ENCODE peak calls at places on chromosomes 5 and 9, in six cellular contexts. One of them, this sample, is unnamed.

GRCh38 chr9:121551985-121552753 is 52.5 kb upstream of the GGTA1 start:
- DNase-seq in A549: no peak
- DNase-seq in HepG2: no peak
- DNase-seq in GM12878: no peak
- DNase-seq in K562: no peak
- DNase-seq in H1: no peak
- DNase-seq in this sample: no peak

GRCh38 chr9:34500623-34501267 is 22.0 kb downstream of the ENHO start:
- DNase-seq in K562: peak; percentile 60
- DNase-seq in HepG2: peak; percentile 18
- DNase-seq in A549: peak; percentile 43
- DNase-seq in H1: peak; percentile 91
- DNase-seq in GM12878: no peak
- DNase-seq in this sample: peak; percentile 79

GRCh38 chr5:52693279-52693678 is 94.4 kb upstream of the ITGA1 start:
- DNase-seq in A549: peak; percentile 42
- DNase-seq in H1: no peak
- DNase-seq in HepG2: peak; percentile 30
- DNase-seq in K562: peak; percentile 10
- DNase-seq in GM12878: no peak
- DNase-seq in this sample: peak; percentile 12

GRCh38 chr9:101923451-101923850 is 185.0 kb upstream of the GRIN3A start:
- DNase-seq in GM12878: no peak
- DNase-seq in HepG2: no peak
- DNase-seq in H1: no peak
- DNase-seq in A549: no peak
- DNase-seq in K562: no peak
- DNase-seq in this sample: no peak

GRCh38 chr5:135399838-135400542 is 959 bp upstream of the MACROH2A1 start:
- DNase-seq in HepG2: no peak
- DNase-seq in A549: no peak
- DNase-seq in H1: peak; percentile 74
- DNase-seq in GM12878: no peak
- DNase-seq in K562: no peak
- DNase-seq in this sample: peak; percentile 31

GRCh38 chr5:40960027-40960426 is 50.7 kb downstream of the C7 start:
- DNase-seq in H1: no peak
- DNase-seq in GM12878: no peak
- DNase-seq in K562: no peak
- DNase-seq in A549: no peak
- DNase-seq in HepG2: no peak
- DNase-seq in this sample: no peak

GRCh38 chr9:9352877-9353481 is 1259.8 kb downstream of the PTPRD start:
- DNase-seq in A549: no peak
- DNase-seq in K562: peak; percentile 1
- DNase-seq in GM12878: no peak
- DNase-seq in HepG2: no peak
- DNase-seq in H1: no peak
- DNase-seq in this sample: no peak

GRCh38 chr5:124156408-124157027 is 589.9 kb downstream of the ZNF608 start:
- DNase-seq in H1: no peak
- DNase-seq in K562: no peak
- DNase-seq in HepG2: no peak
- DNase-seq in A549: no peak
- DNase-seq in GM12878: no peak
- DNase-seq in this sample: no peak

GRCh38 chr5:132962429-132962928 is 955 bp downstream of the AFF4 start:
- DNase-seq in HepG2: peak; percentile 34
- DNase-seq in GM12878: no peak
- DNase-seq in A549: peak; percentile 60
- DNase-seq in H1: no peak
- DNase-seq in K562: peak; percentile 55
- DNase-seq in this sample: peak; percentile 56
- TF ChIP-seq EP300 in HepG2: no peak
- TF ChIP-seq EP300 in GM12878: no peak
- TF ChIP-seq EP300 in A549: no peak
- TF ChIP-seq EP300 in H1: no peak
- TF ChIP-seq EP300 in K562: no peak
- TF ChIP-seq EP300 in this sample: no peak

DNA sequence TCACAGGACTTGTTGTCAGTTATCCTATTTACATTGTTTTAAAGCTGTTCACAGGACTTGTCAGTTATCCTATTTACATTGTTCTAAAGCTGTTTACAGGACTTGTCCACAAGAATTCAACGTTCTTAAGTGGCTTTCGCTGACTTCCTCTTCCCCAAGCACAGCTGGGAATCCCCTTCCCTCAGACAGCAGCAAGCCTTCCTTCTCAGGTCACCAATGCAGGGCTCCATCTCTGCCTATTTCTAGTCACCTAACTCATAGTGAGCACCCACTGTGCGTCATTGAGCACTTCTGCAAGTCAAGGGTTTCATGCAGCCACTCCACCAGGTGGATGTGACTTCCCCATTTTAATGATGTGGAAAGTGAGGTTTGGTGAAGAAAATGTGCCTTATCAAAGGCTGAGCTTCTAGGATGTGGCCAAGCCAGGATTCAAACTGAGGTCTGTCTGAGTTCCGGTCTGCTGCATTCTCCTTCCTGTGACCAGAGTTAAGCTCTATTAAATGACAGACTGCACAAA is 109.8 kb upstream of the ZNF462 start:
- DNase-seq in H1: no peak
- DNase-seq in GM12878: peak; percentile 97
- DNase-seq in A549: no peak
- DNase-seq in HepG2: no peak
- DNase-seq in K562: no peak
- DNase-seq in this sample: no peak
- H3K4me2 ChIP-seq in H1: no peak overlapping the region
- H3K4me2 ChIP-seq in GM12878: peak overlapping the region; percentile 31
- H3K4me2 ChIP-seq in A549: no peak overlapping the region
- H3K4me2 ChIP-seq in HepG2: no peak overlapping the region
- H3K4me2 ChIP-seq in K562: no peak overlapping the region
- H3K4me2 ChIP-seq in this sample: no peak overlapping the region

DNA sequence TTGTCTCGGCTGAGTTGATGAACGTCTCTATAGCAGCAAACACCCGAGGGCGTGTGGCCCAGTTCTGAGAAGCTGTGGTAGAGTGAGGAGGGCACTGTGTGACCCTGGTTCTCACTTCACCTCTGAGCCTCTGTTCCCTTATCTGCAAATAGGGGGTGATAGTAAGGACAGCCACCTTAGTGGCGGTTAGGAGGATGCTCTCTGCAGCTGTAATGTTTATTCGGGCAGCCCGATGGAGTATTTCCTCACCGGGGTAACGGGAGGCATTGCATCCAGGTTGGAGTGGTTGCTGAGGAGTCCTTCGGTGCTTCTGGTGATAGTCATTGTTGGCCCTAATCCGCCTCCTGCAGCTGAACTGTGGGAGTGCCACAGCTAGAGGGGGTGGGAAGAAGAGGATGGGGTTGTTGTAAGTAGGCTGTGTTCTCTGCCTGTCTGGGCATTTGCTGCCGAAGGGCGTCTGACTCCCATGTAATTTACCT is 13.9 kb downstream of the PRRC2B start:
- DNase-seq in H1: peak; percentile 65
- DNase-seq in HepG2: peak; percentile 44
- DNase-seq in A549: peak; percentile 45
- DNase-seq in K562: peak; percentile 53
- DNase-seq in GM12878: no peak
- DNase-seq in this sample: no peak
- TF ChIP-seq CTCF in H1: peak; percentile 64
- TF ChIP-seq CTCF in HepG2: peak; percentile 39
- TF ChIP-seq CTCF in A549: no peak
- TF ChIP-seq CTCF in K562: peak; percentile 57
- TF ChIP-seq CTCF in GM12878: no peak
- TF ChIP-seq CTCF in this sample: peak; percentile 22

DNA sequence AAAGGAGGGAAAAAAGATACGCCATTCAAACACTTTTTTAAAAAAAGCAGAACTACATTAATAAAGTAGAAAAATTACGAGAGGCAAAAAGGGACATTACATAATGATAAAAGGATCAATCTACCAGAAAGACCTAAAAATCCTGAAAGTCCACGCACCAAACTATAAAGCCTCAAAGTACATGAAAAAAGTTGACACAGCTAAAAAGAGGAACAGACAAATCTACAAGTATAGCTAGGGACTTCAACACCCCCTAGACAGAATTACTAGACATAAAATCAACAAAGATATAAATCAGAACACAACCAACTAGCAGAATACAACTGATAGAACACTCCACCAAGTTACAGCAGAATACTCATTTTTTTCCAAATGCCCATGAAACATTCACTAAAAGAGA is 11.1 kb downstream of the CAMSAP1 start:
- DNase-seq in H1: no peak
- DNase-seq in K562: no peak
- DNase-seq in GM12878: no peak
- DNase-seq in A549: no peak
- DNase-seq in HepG2: no peak
- DNase-seq in this sample: no peak
- TF ChIP-seq EP300 in H1: no peak
- TF ChIP-seq EP300 in K562: no peak
- TF ChIP-seq EP300 in GM12878: no peak
- TF ChIP-seq EP300 in A549: no peak
- TF ChIP-seq EP300 in HepG2: no peak
- TF ChIP-seq EP300 in this sample: no peak

This sample was measured in SK-N-SH.